ENCODE peak calls at places on chromosomes 4 and X, in seven cellular contexts. One of them, this sample, is unnamed. For H3K9me3, the result is how much of the 10 kb centered on the place peaks cover.

GRCh38 chrX:150933945-150934350 is 35.5 kb upstream of the CD99L2 start:
- DNase-seq in cardiac muscle cell: no peak
- DNase-seq in stomach: no peak
- DNase-seq in esophagus muscularis mucosa: no peak
- DNase-seq in neural progenitor cell: peak
- DNase-seq in left ventricle myocardium inferior: no peak
- DNase-seq in tibial artery: no peak
- DNase-seq in this sample: no peak

GRCh38 chr4:78145005-78145404 is 87.9 kb downstream of the FRAS1 start:
- DNase-seq in cardiac muscle cell: no peak
- DNase-seq in stomach: no peak
- DNase-seq in esophagus muscularis mucosa: no peak
- DNase-seq in neural progenitor cell: no peak
- DNase-seq in left ventricle myocardium inferior: no peak
- DNase-seq in tibial artery: no peak
- DNase-seq in this sample: no peak

GRCh38 chrX:133668225-133668931 is 253.1 kb upstream of the GPC4 start:
- DNase-seq in cardiac muscle cell: no peak
- DNase-seq in stomach: no peak
- DNase-seq in esophagus muscularis mucosa: no peak
- DNase-seq in neural progenitor cell: no peak
- DNase-seq in left ventricle myocardium inferior: no peak
- DNase-seq in tibial artery: no peak
- DNase-seq in this sample: no peak

GRCh38 chr4:73731968-73732610 is 8.3 kb upstream of the CXCL8 start:
- DNase-seq in cardiac muscle cell: no peak
- DNase-seq in stomach: no peak
- DNase-seq in esophagus muscularis mucosa: no peak
- DNase-seq in neural progenitor cell: no peak
- DNase-seq in left ventricle myocardium inferior: no peak
- DNase-seq in tibial artery: no peak
- DNase-seq in this sample: no peak

GRCh38 chr4:1871471-1872021 is 353 bp downstream of the NSD2 start:
- DNase-seq in cardiac muscle cell: peak
- DNase-seq in stomach: no peak
- DNase-seq in esophagus muscularis mucosa: no peak
- DNase-seq in neural progenitor cell: no peak
- DNase-seq in left ventricle myocardium inferior: no peak
- DNase-seq in tibial artery: no peak
- DNase-seq in this sample: no peak

GRCh38 chr4:154332681-154333421 is 158.7 kb downstream of the DCHS2 start:
- DNase-seq in cardiac muscle cell: peak
- DNase-seq in stomach: no peak
- DNase-seq in esophagus muscularis mucosa: no peak
- DNase-seq in neural progenitor cell: peak
- DNase-seq in left ventricle myocardium inferior: no peak
- DNase-seq in tibial artery: no peak
- DNase-seq in this sample: no peak

GRCh38 chrX:149248073-149248625 is 257.0 kb downstream of the IDS start:
- DNase-seq in cardiac muscle cell: no peak
- DNase-seq in stomach: no peak
- DNase-seq in esophagus muscularis mucosa: no peak
- DNase-seq in neural progenitor cell: no peak
- DNase-seq in left ventricle myocardium inferior: no peak
- DNase-seq in tibial artery: no peak
- DNase-seq in this sample: no peak

GRCh38 chr4:80185787-80186548 is 11.3 kb upstream of the PRDM8 start:
- DNase-seq in cardiac muscle cell: no peak
- DNase-seq in stomach: no peak
- DNase-seq in esophagus muscularis mucosa: peak
- DNase-seq in neural progenitor cell: peak
- DNase-seq in left ventricle myocardium inferior: no peak
- DNase-seq in tibial artery: no peak
- DNase-seq in this sample: no peak

GRCh38 chr4:111991797-111992196 is 153.5 kb upstream of the FAM241A start:
- DNase-seq in cardiac muscle cell: peak
- DNase-seq in stomach: no peak
- DNase-seq in esophagus muscularis mucosa: no peak
- DNase-seq in neural progenitor cell: no peak
- DNase-seq in left ventricle myocardium inferior: no peak
- DNase-seq in tibial artery: no peak
- DNase-seq in this sample: no peak

GRCh38 chr4:184147858-184148799 is 69.5 kb downstream of the ENPP6 start:
- DNase-seq in cardiac muscle cell: peak
- DNase-seq in stomach: no peak
- DNase-seq in esophagus muscularis mucosa: no peak
- DNase-seq in neural progenitor cell: no peak
- DNase-seq in left ventricle myocardium inferior: no peak
- DNase-seq in tibial artery: no peak
- DNase-seq in this sample: no peak

GRCh38 chr4:41359069-41359769 is 102.5 kb downstream of the UCHL1 start:
- DNase-seq in cardiac muscle cell: no peak
- DNase-seq in stomach: no peak
- DNase-seq in esophagus muscularis mucosa: no peak
- DNase-seq in neural progenitor cell: peak
- DNase-seq in left ventricle myocardium inferior: no peak
- DNase-seq in tibial artery: no peak
- DNase-seq in this sample: peak

GRCh38 chr4:84971319-84971932 is 4.9 kb upstream of the WDFY3 start:
- DNase-seq in cardiac muscle cell: peak
- DNase-seq in stomach: no peak
- DNase-seq in esophagus muscularis mucosa: no peak
- DNase-seq in neural progenitor cell: peak
- DNase-seq in left ventricle myocardium inferior: no peak
- DNase-seq in tibial artery: no peak
- DNase-seq in this sample: peak

GRCh38 chr4:15702941-15703403 is at the start of gene BST1:
- DNase-seq in cardiac muscle cell: peak
- DNase-seq in stomach: peak
- DNase-seq in esophagus muscularis mucosa: peak
- DNase-seq in neural progenitor cell: peak
- DNase-seq in left ventricle myocardium inferior: peak
- DNase-seq in tibial artery: peak
- DNase-seq in this sample: peak

GRCh38 chr4:68569466-68570121 is 6.5 kb downstream of the UGT2B17 start:
- DNase-seq in cardiac muscle cell: no peak
- DNase-seq in stomach: no peak
- DNase-seq in esophagus muscularis mucosa: no peak
- DNase-seq in neural progenitor cell: no peak
- DNase-seq in left ventricle myocardium inferior: no peak
- DNase-seq in tibial artery: no peak
- DNase-seq in this sample: no peak

GRCh38 chr4:8862334-8862733 is 9.3 kb downstream of the HMX1 start:
- DNase-seq in cardiac muscle cell: no peak
- DNase-seq in stomach: no peak
- DNase-seq in esophagus muscularis mucosa: no peak
- DNase-seq in neural progenitor cell: no peak
- DNase-seq in left ventricle myocardium inferior: no peak
- DNase-seq in tibial artery: no peak
- DNase-seq in this sample: no peak

GRCh38 chrX:789096-789495 is 158.5 kb downstream of the SHOX start:
- DNase-seq in cardiac muscle cell: no peak
- DNase-seq in stomach: no peak
- DNase-seq in esophagus muscularis mucosa: no peak
- DNase-seq in neural progenitor cell: peak
- DNase-seq in left ventricle myocardium inferior: no peak
- DNase-seq in tibial artery: no peak
- DNase-seq in this sample: no peak

GRCh38 chr4:147863111-147863747 is 131.3 kb downstream of the ARHGAP10 start:
- DNase-seq in cardiac muscle cell: peak
- DNase-seq in stomach: no peak
- DNase-seq in esophagus muscularis mucosa: no peak
- DNase-seq in neural progenitor cell: no peak
- DNase-seq in left ventricle myocardium inferior: no peak
- DNase-seq in tibial artery: no peak
- DNase-seq in this sample: no peak

GRCh38 chrX:143571521-143571920 is 54.2 kb upstream of the SPANXN3 start:
- DNase-seq in cardiac muscle cell: peak
- DNase-seq in stomach: no peak
- DNase-seq in esophagus muscularis mucosa: no peak
- DNase-seq in neural progenitor cell: no peak
- DNase-seq in left ventricle myocardium inferior: no peak
- DNase-seq in tibial artery: no peak
- DNase-seq in this sample: no peak

GRCh38 chrX:118536687-118537461 is 41.3 kb downstream of the DOCK11 start:
- DNase-seq in cardiac muscle cell: peak
- DNase-seq in stomach: no peak
- DNase-seq in esophagus muscularis mucosa: no peak
- DNase-seq in neural progenitor cell: peak
- DNase-seq in left ventricle myocardium inferior: no peak
- DNase-seq in tibial artery: no peak
- DNase-seq in this sample: peak

GRCh38 chrX:48957477-48957826 is at the start of gene OTUD5:
- DNase-seq in cardiac muscle cell: no peak
- DNase-seq in stomach: no peak
- DNase-seq in esophagus muscularis mucosa: no peak
- DNase-seq in neural progenitor cell: no peak
- DNase-seq in left ventricle myocardium inferior: peak
- DNase-seq in tibial artery: peak
- DNase-seq in this sample: peak

GRCh38 chrX:135081695-135082094 is 29.8 kb upstream of the RTL8A start:
- DNase-seq in cardiac muscle cell: no peak
- DNase-seq in stomach: no peak
- DNase-seq in esophagus muscularis mucosa: no peak
- DNase-seq in neural progenitor cell: no peak
- DNase-seq in left ventricle myocardium inferior: no peak
- DNase-seq in tibial artery: no peak
- DNase-seq in this sample: no peak

GRCh38 chrX:71098951-71099506 is 3.4 kb downstream of the FOXO4 start:
- DNase-seq in cardiac muscle cell: no peak
- DNase-seq in stomach: peak
- DNase-seq in esophagus muscularis mucosa: no peak
- DNase-seq in neural progenitor cell: no peak
- DNase-seq in left ventricle myocardium inferior: no peak
- DNase-seq in tibial artery: no peak
- DNase-seq in this sample: no peak

GRCh38 chr4:149549911-149550310 is 265.7 kb downstream of the IQCM start:
- DNase-seq in cardiac muscle cell: peak
- DNase-seq in stomach: no peak
- DNase-seq in esophagus muscularis mucosa: no peak
- DNase-seq in neural progenitor cell: peak
- DNase-seq in left ventricle myocardium inferior: no peak
- DNase-seq in tibial artery: no peak
- DNase-seq in this sample: no peak

GRCh38 chr4:7547368-7548040 is 112.8 kb upstream of the PSAPL1 start:
- DNase-seq in cardiac muscle cell: no peak
- DNase-seq in stomach: no peak
- DNase-seq in esophagus muscularis mucosa: no peak
- DNase-seq in neural progenitor cell: no peak
- DNase-seq in left ventricle myocardium inferior: no peak
- DNase-seq in tibial artery: no peak
- DNase-seq in this sample: no peak

GRCh38 chrX:39613508-39613921 is 484.2 kb downstream of the BCOR start:
- DNase-seq in cardiac muscle cell: peak
- DNase-seq in stomach: no peak
- DNase-seq in esophagus muscularis mucosa: no peak
- DNase-seq in neural progenitor cell: peak
- DNase-seq in left ventricle myocardium inferior: peak
- DNase-seq in tibial artery: no peak
- DNase-seq in this sample: peak
- H3K4me3 ChIP-seq in cardiac muscle cell: peak
- H3K4me3 ChIP-seq in stomach: peak
- H3K4me3 ChIP-seq in esophagus muscularis mucosa: peak
- H3K4me3 ChIP-seq in neural progenitor cell: peak
- H3K4me3 ChIP-seq in left ventricle myocardium inferior: peak
- H3K4me3 ChIP-seq in tibial artery: peak
- H3K4me3 ChIP-seq in this sample: peak

GRCh38 chr4:129062580-129062979 is 30.8 kb downstream of the SCLT1 start:
- DNase-seq in cardiac muscle cell: no peak
- DNase-seq in stomach: no peak
- DNase-seq in esophagus muscularis mucosa: no peak
- DNase-seq in neural progenitor cell: no peak
- DNase-seq in left ventricle myocardium inferior: no peak
- DNase-seq in tibial artery: no peak
- DNase-seq in this sample: no peak
- H3K9me3 ChIP-seq in cardiac muscle cell: under half
- H3K9me3 ChIP-seq in stomach: under half
- H3K9me3 ChIP-seq in esophagus muscularis mucosa: under half
- H3K9me3 ChIP-seq in neural progenitor cell: under half
- H3K9me3 ChIP-seq in left ventricle myocardium inferior: half or more
- H3K9me3 ChIP-seq in tibial artery: half or more
- H3K9me3 ChIP-seq in this sample: under half

DNA sequence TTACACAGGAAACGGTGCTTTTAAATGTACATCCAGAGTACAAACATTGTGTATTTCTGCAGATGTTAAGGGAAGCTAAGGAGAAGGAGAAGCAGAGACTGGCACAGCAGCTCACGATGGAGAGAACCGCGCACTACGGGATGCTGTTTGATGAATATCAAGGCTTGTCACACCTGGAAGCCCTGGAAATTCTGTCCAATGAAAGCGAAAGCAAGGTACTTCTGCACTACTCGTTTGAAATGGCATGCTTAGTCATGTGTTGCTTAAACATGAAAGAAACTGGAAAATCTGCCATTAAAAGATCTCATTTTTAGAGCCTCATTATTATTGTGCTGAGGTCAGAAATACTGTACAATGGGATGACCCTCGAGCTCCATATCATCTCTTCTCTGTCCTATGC is 47.3 kb downstream of the FAM114A1 start:
- DNase-seq in cardiac muscle cell: no peak
- DNase-seq in stomach: no peak
- DNase-seq in esophagus muscularis mucosa: no peak
- DNase-seq in neural progenitor cell: no peak
- DNase-seq in left ventricle myocardium inferior: no peak
- DNase-seq in tibial artery: no peak
- DNase-seq in this sample: no peak
- H3K4me3 ChIP-seq in cardiac muscle cell: no peak
- H3K4me3 ChIP-seq in stomach: no peak
- H3K4me3 ChIP-seq in esophagus muscularis mucosa: no peak
- H3K4me3 ChIP-seq in neural progenitor cell: no peak
- H3K4me3 ChIP-seq in left ventricle myocardium inferior: no peak
- H3K4me3 ChIP-seq in tibial artery: no peak
- H3K4me3 ChIP-seq in this sample: no peak

GRCh38 chrX:69562904-69563568 is 52.9 kb upstream of the EDA start:
- DNase-seq in cardiac muscle cell: peak
- DNase-seq in stomach: no peak
- DNase-seq in esophagus muscularis mucosa: no peak
- DNase-seq in neural progenitor cell: no peak
- DNase-seq in left ventricle myocardium inferior: no peak
- DNase-seq in tibial artery: no peak
- DNase-seq in this sample: no peak

GRCh38 chrX:69565247-69565815 is 50.6 kb upstream of the EDA start:
- DNase-seq in cardiac muscle cell: no peak
- DNase-seq in stomach: no peak
- DNase-seq in esophagus muscularis mucosa: no peak
- DNase-seq in neural progenitor cell: no peak
- DNase-seq in left ventricle myocardium inferior: no peak
- DNase-seq in tibial artery: no peak
- DNase-seq in this sample: no peak

GRCh38 chrX:69568828-69569227 is 47.1 kb upstream of the EDA start:
- DNase-seq in cardiac muscle cell: no peak
- DNase-seq in stomach: no peak
- DNase-seq in esophagus muscularis mucosa: no peak
- DNase-seq in neural progenitor cell: no peak
- DNase-seq in left ventricle myocardium inferior: no peak
- DNase-seq in tibial artery: no peak
- DNase-seq in this sample: no peak

DNA sequence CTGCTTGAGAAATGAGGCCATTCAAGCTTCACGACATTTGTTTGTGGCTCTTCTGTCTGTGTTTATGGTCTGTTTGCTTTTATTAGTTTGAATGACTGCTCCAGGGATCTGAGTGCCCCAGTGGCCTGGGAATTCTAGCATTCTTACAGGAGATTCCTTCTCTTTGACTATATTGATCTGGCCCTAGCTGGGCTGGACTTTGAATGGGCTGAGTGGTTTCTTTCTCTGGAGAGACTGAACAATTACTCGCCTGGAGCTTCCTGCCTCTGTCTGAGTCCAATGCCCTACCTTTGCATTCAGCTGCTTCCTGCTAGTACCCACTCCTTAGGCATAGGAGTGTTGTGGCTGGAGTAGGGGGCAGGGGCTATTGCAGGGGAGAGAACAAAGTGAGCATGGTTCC is 51.2 kb upstream of the EDA start:
- DNase-seq in cardiac muscle cell: no peak
- DNase-seq in stomach: no peak
- DNase-seq in esophagus muscularis mucosa: no peak
- DNase-seq in neural progenitor cell: no peak
- DNase-seq in left ventricle myocardium inferior: no peak
- DNase-seq in tibial artery: no peak
- DNase-seq in this sample: no peak
- H3K9me3 ChIP-seq in cardiac muscle cell: under half
- H3K9me3 ChIP-seq in stomach: under half
- H3K9me3 ChIP-seq in esophagus muscularis mucosa: under half
- H3K9me3 ChIP-seq in neural progenitor cell: under half
- H3K9me3 ChIP-seq in left ventricle myocardium inferior: under half
- H3K9me3 ChIP-seq in tibial artery: under half
- H3K9me3 ChIP-seq in this sample: under half